ENCODE peak calls at places on chromosomes 3 and 15, in ten cellular contexts. U is HepG2, P is SK-N-SH, T is upper lobe of left lung, M is endothelial cell of umbilical vein, S is prostate gland, Z is transverse colon, V is GM23338, N is GM12878, K is stomach. J is an unnamed sample.

GRCh38 chr15:43511012-43511885 is 6.2 kb upstream of the MAP1A start:
- DNase-seq in S (no peak), V (peak), T (no peak), N (no peak), P (peak), Z (no peak), U (peak), M (no peak), K (no peak), J (no peak)

GRCh38 chr3:139532996-139533395 is 6.5 kb downstream of the RBP1 start:
- DNase-seq in V (no peak), U (no peak), N (no peak), Z (no peak), M (peak), K (no peak), S (no peak), P (peak), T (no peak), J (no peak)

GRCh38 chr3:53151870-53152269 is 9.1 kb upstream of the PRKCD start:
- DNase-seq in S (no peak), Z (no peak), K (no peak), T (no peak), U (no peak), M (no peak), P (no peak), N (no peak), V (no peak), J (no peak)

GRCh38 chr3:13652728-13653127 is 103.8 kb downstream of the FBLN2 start:
- DNase-seq in S (no peak), U (no peak), Z (no peak), K (no peak), P (no peak), T (no peak), V (no peak), N (no peak), M (no peak), J (no peak)

GRCh38 chr15:20271647-20272046 is 270.0 kb downstream of the GOLGA6L6 start:
- DNase-seq in K (no peak), V (no peak), N (no peak), Z (no peak), U (no peak), S (no peak), T (no peak), P (no peak), M (no peak), J (no peak)

GRCh38 chr15:66254364-66255292 is 1.1 kb upstream of the MEGF11 start:
- DNase-seq in M (no peak), T (no peak), Z (no peak), U (no peak), V (peak), K (no peak), P (no peak), N (no peak), S (no peak), J (no peak)

GRCh38 chr3:185648396-185648795 is 62.3 kb downstream of the SENP2 start:
- DNase-seq in K (no peak), P (no peak), Z (no peak), T (no peak), U (no peak), M (no peak), V (no peak), S (no peak), N (no peak), J (no peak)

GRCh38 chr15:68211656-68212320 is 6.7 kb upstream of the CALML4 start:
- DNase-seq in T (peak), S (no peak), N (no peak), M (no peak), V (no peak), P (no peak), Z (no peak), K (no peak), U (no peak), J (peak)

GRCh38 chr3:160401301-160402095 is 2.0 kb downstream of the SMC4 start:
- DNase-seq in U (peak), Z (peak), M (peak), N (no peak), V (no peak), S (no peak), K (peak), P (no peak), T (peak), J (no peak)

GRCh38 chr3:111947179-111947727 is 31.6 kb upstream of the ABHD10 start:
- DNase-seq in K (no peak), U (no peak), N (no peak), T (no peak), P (no peak), S (no peak), M (peak), V (no peak), Z (no peak), J (no peak)

GRCh38 chr3:104909188-104909587 is 457.5 kb upstream of the ALCAM start:
- DNase-seq in T (no peak), N (no peak), P (peak), K (no peak), U (no peak), Z (no peak), S (no peak), V (no peak), M (peak), J (no peak)

GRCh38 chr3:123606527-123606926 is 21.7 kb upstream of the HACD2 start:
- DNase-seq in S (no peak), V (no peak), U (peak), M (no peak), Z (no peak), K (no peak), P (no peak), T (no peak), N (no peak), J (no peak)

GRCh38 chr3:30353711-30354467 is 252.5 kb upstream of the TGFBR2 start:
- DNase-seq in N (peak), P (no peak), V (no peak), M (no peak), K (no peak), Z (peak), S (no peak), T (no peak), U (no peak), J (no peak)

GRCh38 chr15:48554112-48554511 is 91.4 kb downstream of the FBN1 start:
- DNase-seq in V (no peak), K (no peak), T (no peak), M (no peak), N (no peak), Z (no peak), U (no peak), P (no peak), S (no peak), J (no peak)

GRCh38 chr15:87498545-87498944 is 758.0 kb downstream of the NTRK3 start:
- DNase-seq in P (no peak), Z (no peak), V (no peak), N (no peak), U (no peak), S (no peak), T (no peak), M (no peak), K (no peak), J (no peak)

GRCh38 chr3:126024049-126024854 is 55.3 kb downstream of the ROPN1B start:
- DNase-seq in S (no peak), T (no peak), Z (no peak), M (no peak), U (no peak), P (no peak), K (no peak), N (no peak), V (no peak), J (no peak)

GRCh38 chr15:56249080-56249479 is 5.4 kb upstream of the RFX7 start:
- DNase-seq in Z (peak), M (peak), S (peak), N (no peak), P (peak), U (peak), K (no peak), V (peak), T (peak), J (no peak)

GRCh38 chr15:73936181-73936580 is 9.9 kb downstream of the LOXL1 start:
- DNase-seq in S (no peak), U (no peak), P (peak), K (no peak), V (peak), T (no peak), N (no peak), M (no peak), Z (no peak), J (no peak)

GRCh38 chr15:31390777-31391486 is 64.3 kb downstream of the KLF13 start:
- DNase-seq in N (no peak), U (no peak), P (no peak), T (no peak), M (no peak), K (no peak), Z (no peak), V (no peak), S (no peak), J (no peak)

GRCh38 chr3:33236005-33236404 is 17.4 kb upstream of the SUSD5 start:
- DNase-seq in M (no peak), U (no peak), S (no peak), T (no peak), K (no peak), P (no peak), V (no peak), Z (no peak), N (no peak), J (no peak)

DNA sequence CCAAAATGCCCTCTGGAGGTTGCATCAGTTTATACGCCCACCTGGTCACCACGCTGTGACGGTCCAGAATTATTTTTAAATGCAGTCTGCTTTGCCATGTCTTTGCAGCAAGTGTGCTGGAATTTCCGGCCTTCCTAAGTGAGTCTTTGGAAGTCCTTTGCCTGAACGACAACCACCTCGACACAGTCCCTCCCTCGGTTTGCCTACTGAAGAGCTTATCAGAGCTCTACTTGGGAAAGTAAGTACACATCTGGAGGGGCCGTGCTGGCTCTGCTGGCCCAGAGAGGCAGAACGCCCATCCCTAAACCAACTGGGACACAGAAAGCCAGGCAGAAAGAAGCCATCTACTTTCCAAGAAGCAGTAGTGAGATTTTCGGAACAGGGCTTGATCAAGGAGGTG is 101.8 kb downstream of the LRRK1 start:
- DNase-seq in V (no peak), S (no peak), U (no peak), M (no peak), N (no peak), K (peak), P (no peak), T (no peak), Z (no peak), J (no peak)
- TF ChIP-seq POLR2AphosphoS5 in V (no peak), S (no peak), U (no peak), M (no peak), N (no peak), K (no peak), P (no peak), T (no peak), Z (no peak), J (no peak)

DNA sequence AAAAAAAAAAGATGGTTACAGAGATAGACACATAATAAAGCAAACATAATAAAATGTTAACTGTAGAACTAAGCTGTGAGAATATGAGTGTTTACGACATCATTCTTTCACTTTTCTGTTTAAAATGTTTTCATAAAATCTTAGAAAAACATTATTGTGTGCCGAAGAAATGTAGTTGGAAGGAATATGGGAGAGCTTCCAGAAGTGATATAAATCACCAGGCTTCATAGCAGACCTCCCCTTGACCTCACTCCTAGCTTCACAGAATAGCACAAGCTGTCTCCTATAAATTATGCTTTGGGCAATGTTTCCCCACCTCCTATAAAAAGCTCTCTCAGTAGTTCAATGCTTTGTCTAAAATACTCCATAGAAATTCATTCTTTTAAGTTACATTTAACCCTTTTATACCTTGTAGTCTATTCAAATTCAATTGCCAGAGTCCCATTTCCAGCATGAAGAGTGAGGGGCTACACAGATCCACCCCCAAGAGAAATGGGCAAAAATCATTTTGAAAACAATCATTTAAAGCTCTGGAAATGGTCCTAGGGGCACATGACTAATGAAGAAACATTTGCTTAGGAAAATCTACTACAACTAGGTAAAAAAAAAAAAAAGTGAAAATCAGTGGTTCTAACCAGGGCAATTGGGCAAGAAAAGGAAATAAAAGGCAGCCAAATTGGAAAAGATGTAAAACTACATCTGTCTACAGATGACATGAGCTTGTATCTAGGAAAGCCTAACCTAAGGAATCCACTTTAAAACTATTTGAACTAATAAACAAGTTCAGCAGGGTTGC is 9.6 kb downstream of the IMPG2 start:
- DNase-seq in K (no peak), N (no peak), S (peak), U (no peak), V (no peak), M (peak), Z (no peak), P (no peak), T (no peak), J (no peak)
- H3K4me3 ChIP-seq in K (no peak), N (no peak), S (no peak), U (no peak), V (no peak), M (no peak), Z (no peak), P (no peak), T (no peak), J (no peak)

DNA sequence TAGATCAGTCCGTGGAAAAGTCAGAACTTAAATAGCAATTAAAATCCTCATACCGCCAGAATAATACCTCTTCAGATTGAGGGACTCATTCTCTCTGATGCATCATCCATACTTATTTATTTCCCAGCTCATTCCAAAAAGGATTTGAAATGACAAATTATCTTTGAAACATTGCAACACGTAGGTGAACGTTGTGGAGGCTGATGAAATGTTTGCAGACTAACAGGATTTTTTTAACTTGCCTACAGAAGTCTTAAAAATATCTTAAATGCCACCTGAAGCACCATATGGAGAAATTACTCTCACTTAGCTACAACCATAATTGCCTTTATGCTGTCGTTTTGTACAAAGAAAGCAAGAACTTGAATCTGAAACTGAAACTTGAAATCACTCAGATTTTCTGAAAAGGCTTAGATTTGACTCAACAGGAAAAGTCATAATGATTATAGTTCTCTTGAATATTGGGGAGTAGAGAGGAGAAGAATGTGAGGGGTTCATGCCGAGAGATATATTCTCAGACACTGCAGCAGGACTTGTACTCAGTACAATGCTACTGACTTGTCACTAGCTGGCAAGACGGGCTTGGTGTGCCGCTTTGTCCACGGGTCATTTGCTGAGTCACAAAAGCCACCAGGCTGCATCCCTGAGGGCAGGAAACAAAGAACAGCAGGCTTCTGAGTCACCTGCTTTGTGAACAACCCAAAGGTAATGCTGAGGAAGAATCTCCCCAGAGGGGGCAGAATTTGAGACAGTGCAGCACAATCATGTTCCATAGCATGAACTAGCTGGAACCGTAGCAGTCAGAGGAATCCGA is 7.1 kb upstream of the FMN1 start:
- DNase-seq in P (peak), S (no peak), K (peak), U (peak), T (peak), N (peak), V (peak), Z (peak), M (peak), J (peak)
- TF ChIP-seq POLR2AphosphoS5 in P (no peak), S (no peak), K (peak), U (no peak), T (no peak), N (no peak), V (no peak), Z (no peak), M (no peak), J (no peak)

DNA sequence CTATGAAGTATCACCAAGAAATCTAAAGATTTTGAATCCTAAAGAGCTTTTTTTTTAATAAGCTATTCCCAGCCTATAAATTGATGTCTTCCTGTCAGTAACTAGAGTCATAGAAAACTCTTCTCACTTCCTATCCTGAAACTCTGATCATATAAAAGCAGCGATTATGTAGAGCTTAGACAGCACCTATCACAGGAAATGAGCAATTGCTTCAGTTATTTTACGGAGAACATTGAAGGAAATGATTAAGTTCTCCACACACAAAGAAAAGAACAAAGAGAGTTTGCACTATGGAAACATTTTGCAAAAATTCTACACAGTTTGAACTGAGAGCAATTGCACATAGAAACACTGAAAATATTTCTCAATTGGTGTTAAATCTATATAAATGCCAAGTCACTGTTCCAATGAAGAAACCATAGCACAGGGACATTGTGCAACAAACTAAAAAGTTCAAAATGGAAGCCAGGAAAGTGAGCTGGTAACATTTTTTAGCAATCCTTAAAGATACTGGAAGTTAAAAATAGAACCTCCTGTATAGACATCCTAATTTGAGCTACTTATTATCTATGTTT is 291.5 kb upstream of the ARHGEF26 start:
- DNase-seq in N (no peak), U (no peak), V (no peak), Z (no peak), M (peak), K (no peak), S (no peak), T (no peak), P (no peak), J (no peak)
- H3K4me3 ChIP-seq in N (no peak), U (no peak), V (no peak), Z (no peak), M (no peak), K (no peak), S (no peak), T (no peak), P (no peak), J (no peak)

GRCh38 chr15:77546050-77546501 is 86.6 kb downstream of the LINGO1 start:
- DNase-seq in Z (no peak), N (no peak), T (no peak), S (no peak), P (peak), M (peak), K (peak), U (no peak), V (no peak), J (no peak)
- TF ChIP-seq POLR2AphosphoS5 in Z (no peak), N (no peak), T (no peak), S (no peak), P (no peak), M (no peak), K (peak), U (no peak), V (no peak), J (no peak)

GRCh38 chr15:92907880-92908279 is 7.8 kb downstream of the CHD2 start:
- DNase-seq in M (peak), V (no peak), U (no peak), Z (no peak), P (no peak), S (peak), N (no peak), T (no peak), K (no peak), J (no peak)
- H3K4me3 ChIP-seq in M (no peak), V (no peak), U (peak), Z (no peak), P (peak), S (no peak), N (peak), T (no peak), K (peak), J (peak)

GRCh38 chr15:22947101-22948000 is 32.8 kb downstream of the CYFIP1 start:
- DNase-seq in S (no peak), V (no peak), K (no peak), Z (no peak), P (no peak), U (no peak), M (no peak), T (no peak), N (no peak), J (no peak)

GRCh38 chr15:22951031-22951380 is 29.2 kb downstream of the CYFIP1 start:
- DNase-seq in K (no peak), U (no peak), T (no peak), V (no peak), P (no peak), N (no peak), S (no peak), Z (no peak), M (no peak), J (peak)

GRCh38 chr15:22948056-22948455 is 32.1 kb downstream of the CYFIP1 start:
- DNase-seq in T (no peak), M (no peak), S (no peak), K (no peak), N (no peak), P (no peak), Z (no peak), V (no peak), U (no peak), J (no peak)

GRCh38 chr15:22950211-22950990 is 29.8 kb downstream of the CYFIP1 start:
- DNase-seq in V (no peak), N (no peak), Z (no peak), T (no peak), K (no peak), M (no peak), P (no peak), S (no peak), U (no peak), J (no peak)

DNA sequence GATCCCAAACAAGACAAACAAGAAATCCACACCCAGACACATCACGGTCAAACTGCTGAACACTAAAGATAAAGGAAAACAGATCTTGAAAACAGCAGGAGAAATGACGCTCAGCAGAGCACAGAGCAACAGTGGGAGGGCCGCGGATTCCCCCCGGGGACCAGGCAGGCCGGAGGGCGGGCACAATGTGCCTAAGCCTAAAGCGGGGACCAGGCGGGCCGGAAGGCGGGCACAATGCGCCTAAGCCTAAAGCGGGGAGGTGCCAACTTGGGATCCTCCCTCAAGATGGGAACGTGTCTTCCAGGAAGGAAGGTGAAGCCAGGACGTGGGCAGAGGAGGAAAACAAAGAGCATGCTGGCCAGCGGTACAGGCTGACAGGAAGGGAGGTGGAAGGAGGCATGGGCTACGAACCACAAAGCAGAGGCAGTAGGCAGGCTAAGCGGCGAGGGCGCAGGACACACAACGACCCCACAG is 31.1 kb downstream of the CYFIP1 start:
- DNase-seq in P (peak), T (no peak), V (peak), U (no peak), K (no peak), N (no peak), S (no peak), M (peak), Z (peak), J (no peak)
- TF ChIP-seq POLR2AphosphoS5 in P (no peak), T (peak), V (no peak), U (no peak), K (peak), N (no peak), S (peak), M (no peak), Z (no peak), J (peak)